ENCODE peak calls at places on chromosome 22, in five cellular contexts. F is Daoy; B is GM13977; S is upper lobe of right lung; K is activated T-helper 9 cell treated with anti-CD3 and anti-CD28 coated beads, Interleukin-2, amount 50 U/mL, for 16 hours. L is an unnamed sample.

GRCh38 chr22:22161924-22162851 is 82.4 kb upstream of the VPREB1 start:
- DNase-seq in K (no peak), B (peak; percentile 74), S (no peak), F (no peak), L (no peak)

GRCh38 chr22:46894851-46895640 is 132.6 kb downstream of the TBC1D22A start:
- DNase-seq in S (peak; percentile 35), F (no peak), K (no peak), B (no peak), L (no peak)

GRCh38 chr22:49866646-49867045 is 13.0 kb downstream of the ZBED4 start:
- DNase-seq in B (no peak), F (no peak), S (no peak), K (no peak), L (no peak)

GRCh38 chr22:20192293-20192971 is 41.6 kb upstream of the CCDC188 start:
- DNase-seq in B (no peak), F (no peak), K (no peak), S (no peak), L (no peak)

GRCh38 chr22:44710474-44711235 is 8.7 kb downstream of the PRR5 start:
- DNase-seq in B (peak; percentile 60), K (peak; percentile 23), S (no peak), F (no peak), L (peak; percentile 92)

GRCh38 chr22:48701296-48702030 is 1126.2 kb downstream of the BRD1 start:
- DNase-seq in B (no peak), S (no peak), F (no peak), K (no peak), L (no peak)

GRCh38 chr22:20624161-20624616 is 116.8 kb downstream of the MED15 start:
- DNase-seq in K (no peak), F (no peak), B (peak; percentile 64), S (no peak), L (no peak)

GRCh38 chr22:35838849-35839646 is 121.4 kb downstream of the APOL5 start:
- DNase-seq in S (no peak), F (peak; percentile 62), K (no peak), B (no peak), L (peak; percentile 36)

GRCh38 chr22:45101828-45102227 is 61.9 kb upstream of the NUP50 start:
- DNase-seq in F (peak; percentile 78), B (peak; percentile 68), S (no peak), K (no peak), L (peak; percentile 69)

GRCh38 chr22:45823331-45823730 is 151.7 kb downstream of the ATXN10 start:
- DNase-seq in B (no peak), F (no peak), K (no peak), S (no peak), L (no peak)

GRCh38 chr22:41387341-41387740 is 5.6 kb downstream of the TEF start:
- DNase-seq in S (no peak), F (no peak), B (no peak), K (no peak), L (no peak)

GRCh38 chr22:49720279-49720959 is 107.3 kb downstream of the BRD1 start:
- DNase-seq in K (no peak), F (no peak), S (no peak), B (no peak), L (no peak)

GRCh38 chr22:20298803-20299735 is 20.8 kb downstream of the DGCR6L start:
- DNase-seq in B (peak; percentile 83), S (peak; percentile 95), K (peak; percentile 91), F (peak; percentile 88), L (peak; percentile 83)

GRCh38 chr22:45460288-45461109 is 42.2 kb upstream of the FBLN1 start:
- DNase-seq in B (no peak), F (no peak), S (no peak), K (no peak), L (no peak)